ENCODE peak calls at places on chromosomes 13 and 19, in seven cellular contexts. U, C, D, S, T, R and E are unnamed samples. For H3K4me1 and H3K36me3, the result is how much of the 10 kb centered on the place peaks cover.

GRCh38 chr19:23384166-23384565 is 11.1 kb downstream of the ZNF91 start:
- DNase-seq in T (no peak), C (no peak), U (no peak), D (no peak), S (no peak), R (no peak), E (no peak)

GRCh38 chr13:51453308-51453958 is 597 bp upstream of the INTS6 start:
- DNase-seq in C (peak), S (no peak), D (peak), R (no peak), T (peak), U (no peak), E (peak)

GRCh38 chr13:29763426-29764180 is 86.8 kb downstream of the UBL3 start:
- DNase-seq in T (no peak), S (no peak), D (no peak), U (peak), R (no peak), C (no peak), E (no peak)

GRCh38 chr13:32905063-32905863 is 111.0 kb upstream of the KL start:
- DNase-seq in D (no peak), T (no peak), R (no peak), C (no peak), S (peak), U (peak), E (no peak)

GRCh38 chr13:51840917-51841316 is 4.1 kb downstream of the TMEM272 start:
- DNase-seq in S (no peak), C (no peak), R (no peak), D (no peak), T (no peak), U (no peak), E (no peak)

GRCh38 chr19:43778651-43779050 is 2.1 kb downstream of the KCNN4 start:
- DNase-seq in U (no peak), C (no peak), T (no peak), R (no peak), D (no peak), S (no peak), E (no peak)

GRCh38 chr13:26518433-26519084 is 38.9 kb upstream of the WASF3 start:
- DNase-seq in C (no peak), S (peak), T (no peak), U (no peak), R (no peak), D (no peak), E (no peak)

GRCh38 chr13:73703606-73704005 is 430.6 kb downstream of the KLF12 start:
- DNase-seq in C (no peak), R (no peak), T (no peak), D (no peak), U (no peak), S (no peak), E (no peak)

GRCh38 chr13:99758465-99759162 is 213.0 kb downstream of the ZIC5 start:
- DNase-seq in R (no peak), U (no peak), D (no peak), C (no peak), T (no peak), S (no peak), E (no peak)

GRCh38 chr13:45615501-45616101 is at the start of gene ERICH6B:
- DNase-seq in U (no peak), R (no peak), T (no peak), S (peak), C (no peak), D (no peak), E (no peak)

GRCh38 chr19:53945441-53945840 is 17.3 kb upstream of the CACNG8 start:
- DNase-seq in R (no peak), T (no peak), D (no peak), S (peak), C (no peak), U (peak), E (no peak)

GRCh38 chr13:48860369-48860768 is 115.3 kb upstream of the FNDC3A start:
- DNase-seq in R (no peak), S (no peak), D (no peak), T (no peak), U (no peak), C (no peak), E (no peak)

GRCh38 chr19:15563325-15563794 is 51.7 kb upstream of the CYP4F8 start:
- DNase-seq in U (peak), T (no peak), R (peak), C (no peak), D (no peak), S (no peak), E (no peak)

GRCh38 chr13:67353891-67354459 is 123.8 kb upstream of the PCDH9 start:
- DNase-seq in U (no peak), R (no peak), C (no peak), D (no peak), T (no peak), S (no peak), E (no peak)

GRCh38 chr13:113219311-113219940 is 10.0 kb downstream of the CUL4A start:
- DNase-seq in D (no peak), U (no peak), C (no peak), R (no peak), T (no peak), S (peak), E (no peak)

GRCh38 chr19:16462757-16463250 is 9.0 kb downstream of the EPS15L1 start:
- DNase-seq in S (no peak), R (no peak), U (peak), D (no peak), C (no peak), T (no peak), E (no peak)

GRCh38 chr13:40667622-40667978 is 1.2 kb upstream of the FOXO1 start:
- DNase-seq in R (no peak), S (peak), U (no peak), C (no peak), D (peak), T (peak), E (no peak)

GRCh38 chr19:7645656-7646425 is 8.9 kb downstream of the STXBP2 start:
- DNase-seq in C (no peak), T (no peak), R (no peak), S (peak), D (no peak), U (no peak), E (no peak)

GRCh38 chr19:55689366-55690108 is 14.5 kb downstream of the EPN1 start:
- DNase-seq in U (no peak), R (no peak), D (no peak), T (no peak), C (no peak), S (no peak), E (no peak)

GRCh38 chr19:41226053-41226873 is 7.2 kb downstream of the AXL start:
- DNase-seq in R (peak), D (peak), C (peak), S (peak), T (peak), U (peak), E (peak)

GRCh38 chr13:94590744-94591143 is 5.2 kb downstream of the TGDS start:
- DNase-seq in R (no peak), T (no peak), C (no peak), D (no peak), U (no peak), S (no peak), E (no peak)

GRCh38 chr19:56973713-56974553 is 133.4 kb upstream of the PEG3 start:
- DNase-seq in T (no peak), S (peak), C (no peak), D (no peak), U (no peak), R (no peak), E (no peak)

GRCh38 chr19:18896421-18896841 is 473 bp upstream of the CERS1 start:
- DNase-seq in C (no peak), S (no peak), D (peak), R (no peak), U (peak), T (no peak), E (no peak)

GRCh38 chr19:5048091-5048726 is 79.3 kb downstream of the KDM4B start:
- DNase-seq in S (peak), R (peak), D (peak), C (peak), T (peak), U (peak), E (peak)

GRCh38 chr13:20940083-20940482 is 37.5 kb upstream of the XPO4 start:
- DNase-seq in D (no peak), S (no peak), U (no peak), T (no peak), R (no peak), C (no peak), E (no peak)

GRCh38 chr19:15841875-15842569 is 26.6 kb upstream of the OR10H1 start:
- DNase-seq in S (no peak), T (no peak), U (no peak), R (no peak), D (no peak), C (no peak), E (peak)

GRCh38 chr13:94761407-94761806 is 49.1 kb upstream of the SOX21 start:
- DNase-seq in R (no peak), U (no peak), D (no peak), C (no peak), S (peak), T (no peak), E (no peak)

GRCh38 chr19:21483589-21484170 is 21.7 kb upstream of the ZNF429 start:
- DNase-seq in C (no peak), T (peak), S (peak), U (no peak), R (peak), D (peak), E (peak)

GRCh38 chr19:7618771-7619510 is 10.4 kb downstream of the XAB2 start:
- DNase-seq in S (no peak), D (no peak), T (no peak), U (peak), R (peak), C (no peak), E (no peak)

GRCh38 chr13:112446867-112447266 is 70.7 kb downstream of the SPACA7 start:
- DNase-seq in D (no peak), C (no peak), S (no peak), T (no peak), R (no peak), U (no peak), E (no peak)

GRCh38 chr13:27583645-27584044 is 36.7 kb downstream of the LNX2 start:
- DNase-seq in S (no peak), D (no peak), U (no peak), T (no peak), R (no peak), C (peak), E (no peak)

GRCh38 chr19:1054102-1055027 is 12.6 kb upstream of the ARHGAP45 start:
- DNase-seq in T (no peak), C (no peak), S (no peak), R (no peak), U (no peak), D (no peak), E (no peak)

DNA sequence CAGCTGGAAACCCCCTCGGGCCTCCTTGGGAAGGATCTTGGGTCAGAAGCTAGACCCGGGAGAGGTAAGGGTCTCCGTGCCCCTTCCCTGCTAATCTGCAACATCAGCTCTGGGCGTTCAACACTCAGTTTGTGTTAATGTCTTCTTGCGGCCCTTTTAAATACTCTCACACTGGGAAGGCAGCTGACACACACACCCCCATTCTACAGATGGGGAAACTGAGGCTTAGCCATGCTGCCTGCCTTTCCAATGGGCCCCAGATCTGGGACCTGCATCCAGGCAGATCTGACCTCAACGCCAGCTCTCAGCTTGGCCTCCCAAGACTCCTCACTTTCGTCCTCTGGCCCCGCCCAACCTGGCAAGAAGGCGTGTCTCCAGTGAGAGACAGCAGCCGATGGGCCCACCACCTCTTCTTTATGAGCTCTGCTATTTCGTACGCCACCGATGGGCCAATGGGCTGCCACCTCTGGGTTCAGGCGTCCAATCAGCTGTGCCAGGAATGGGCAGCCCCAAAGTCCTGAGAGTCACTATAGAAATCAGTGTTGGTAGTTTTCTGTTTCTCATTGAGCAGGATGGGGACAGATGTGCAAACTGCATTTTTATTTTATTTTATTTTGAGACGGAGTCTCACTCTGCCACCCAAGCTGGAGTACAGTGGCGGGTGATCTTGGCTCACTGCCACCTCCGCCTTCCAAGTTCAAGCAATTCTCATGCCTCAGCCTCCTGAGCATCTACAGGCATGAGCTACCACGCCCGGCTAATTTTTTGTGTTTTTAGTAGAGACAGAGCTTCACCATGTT is 43.8 kb downstream of the DNM2 start:
- DNase-seq in D (no peak), R (no peak), S (no peak), T (no peak), C (no peak), U (no peak), E (no peak)
- H3K4me1 ChIP-seq in D (under half), R (under half), S (under half), T (half or more), C (under half), U (under half), E (half or more)

DNA sequence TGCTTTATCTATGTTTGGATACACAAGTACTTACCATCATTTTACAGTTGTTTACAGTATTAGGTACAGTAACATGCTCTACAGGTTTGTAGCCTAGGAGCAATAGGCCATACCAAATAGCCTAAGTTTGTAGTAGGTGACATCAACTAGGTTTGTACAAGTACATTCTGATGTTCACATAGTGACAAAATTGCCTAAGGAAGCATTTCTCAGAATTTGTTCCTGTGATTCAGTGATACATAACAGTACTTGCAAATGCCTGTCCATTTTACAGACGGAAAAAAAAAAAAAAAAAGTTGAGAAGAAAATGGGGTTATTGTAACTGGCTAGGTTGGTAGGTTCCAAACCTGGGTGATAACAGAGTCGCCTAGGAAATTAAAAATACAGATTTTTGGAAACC is 13.6 kb downstream of the UFM1 start:
- DNase-seq in T (no peak), D (no peak), U (no peak), C (no peak), S (no peak), R (no peak), E (no peak)
- H3K36me3 ChIP-seq in T (under half), D (under half), U (under half), C (under half), S (under half), R (under half), E (under half)

DNA sequence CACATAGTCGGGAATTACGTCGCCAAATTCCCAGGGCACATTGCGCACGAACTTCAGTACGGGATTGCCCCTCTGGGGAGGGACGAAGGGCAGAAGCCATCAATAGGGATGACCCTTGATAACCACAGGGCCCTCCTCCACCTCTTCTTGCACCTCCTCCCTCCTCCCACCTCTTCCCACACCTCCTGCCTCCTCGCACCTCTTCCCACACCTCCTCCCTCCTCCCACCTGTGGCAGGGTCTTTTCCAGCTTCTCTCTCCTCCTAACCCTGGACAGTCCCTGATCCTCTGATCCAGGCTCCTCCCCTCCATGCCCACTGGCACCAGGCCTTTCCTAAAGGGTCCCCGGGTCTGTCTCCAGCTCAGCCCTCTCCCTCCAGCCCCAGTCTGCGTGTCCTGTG is 3.4 kb downstream of the ERCC1 start:
- DNase-seq in D (no peak), C (no peak), S (no peak), T (no peak), U (no peak), R (no peak), E (no peak)
- H3K4me1 ChIP-seq in D (under half), C (under half), S (under half), T (under half), U (under half), R (under half), E (under half)

GRCh38 chr19:3189702-3190469 is 4.2 kb downstream of the NCLN start:
- DNase-seq in D (no peak), R (peak), T (no peak), U (no peak), S (no peak), C (peak), E (no peak)
- H3K36me3 ChIP-seq in D (under half), R (under half), T (under half), U (under half), S (under half), C (half or more), E (under half)

GRCh38 chr19:13092206-13092605 is 10.5 kb downstream of the LYL1 start:
- DNase-seq in D (no peak), R (no peak), S (no peak), T (no peak), C (no peak), U (no peak), E (no peak)
- H3K4me1 ChIP-seq in D (under half), R (under half), S (under half), T (half or more), C (under half), U (under half), E (under half)